ENCODE peak calls at places on chromosomes 7 and 10, in nine cellular contexts. O is left lung, L is gastrocnemius medialis, C is colonic mucosa, Y is testis, E is psoas muscle, Q is aorta, J is fibroblast of lung, A is mesendoderm. M is an unnamed sample.

GRCh38 chr7:43530553-43531410 is 52.1 kb upstream of the STK17A start:
- DNase-seq in O (no peak), L (no peak), C (no peak), Y (no peak), E (no peak), Q (no peak), J (no peak), A (no peak), M (no peak)

GRCh38 chr10:103428989-103429643 is 23.1 kb downstream of the CALHM2 start:
- DNase-seq in O (no peak), L (no peak), C (no peak), Y (no peak), E (no peak), Q (no peak), J (no peak), A (no peak), M (no peak)

GRCh38 chr10:124347956-124348355 is 70.8 kb downstream of the OAT start:
- DNase-seq in O (no peak), L (no peak), C (no peak), Y (no peak), E (no peak), Q (no peak), J (no peak), A (peak; percentile 16), M (no peak)

GRCh38 chr10:6145414-6145978 is 56.7 kb downstream of the RBM17 start:
- DNase-seq in O (no peak), L (no peak), C (peak; percentile 34), Y (no peak), E (no peak), Q (no peak), J (no peak), A (peak; percentile 42), M (no peak)

GRCh38 chr10:87585565-87586514 is 73.8 kb upstream of the PAPSS2 start:
- DNase-seq in O (no peak), L (no peak), C (peak; percentile 67), Y (no peak), E (no peak), Q (no peak), J (no peak), A (no peak), M (no peak)

GRCh38 chr7:21251166-21251806 is 176.6 kb upstream of the SP4 start:
- DNase-seq in O (no peak), L (no peak), C (peak; percentile 36), Y (no peak), E (no peak), Q (no peak), J (no peak), A (no peak), M (no peak)

GRCh38 chr7:40306025-40306424 is 171.2 kb downstream of the SUGCT start:
- DNase-seq in O (no peak), L (no peak), C (no peak), Y (no peak), E (no peak), Q (no peak), J (no peak), A (no peak), M (no peak)

GRCh38 chr10:75403144-75404022 is 1.8 kb upstream of the ZNF503 start:
- DNase-seq in O (peak; percentile 53), L (no peak), C (peak; percentile 55), Y (peak; percentile 29), E (peak; percentile 62), Q (peak; percentile 84), J (peak; percentile 35), A (peak; percentile 60), M (no peak)

GRCh38 chr10:47255866-47256265 is 44.1 kb upstream of the GDF10 start:
- DNase-seq in O (no peak), L (no peak), C (no peak), Y (no peak), E (no peak), Q (no peak), J (no peak), A (no peak), M (no peak)

GRCh38 chr10:61735879-61736278 is 73.2 kb downstream of the CABCOCO1 start:
- DNase-seq in O (no peak), L (no peak), C (no peak), Y (no peak), E (no peak), Q (no peak), J (no peak), A (no peak), M (no peak)

GRCh38 chr10:19432000-19432399 is 383.4 kb downstream of the MALRD1 start:
- DNase-seq in O (no peak), L (no peak), C (no peak), Y (no peak), E (no peak), Q (no peak), J (no peak), A (no peak), M (no peak)

GRCh38 chr10:68506406-68506805 is 20.9 kb downstream of the SLC25A16 start:
- DNase-seq in O (no peak), L (no peak), C (no peak), Y (no peak), E (no peak), Q (no peak), J (peak; percentile 8), A (no peak), M (no peak)

GRCh38 chr7:30519122-30519521 is 14.5 kb upstream of the GGCT start:
- DNase-seq in O (no peak), L (no peak), C (no peak), Y (no peak), E (no peak), Q (no peak), J (no peak), A (no peak), M (no peak)

GRCh38 chr10:12334186-12334530 is 15.2 kb upstream of the CAMK1D start:
- DNase-seq in O (no peak), L (no peak), C (no peak), Y (no peak), E (no peak), Q (peak; percentile 35), J (no peak), A (no peak), M (no peak)

GRCh38 chr10:12338981-12339380 is 10.4 kb upstream of the CAMK1D start:
- DNase-seq in O (no peak), L (no peak), C (no peak), Y (no peak), E (no peak), Q (no peak), J (no peak), A (no peak), M (no peak)

GRCh38 chr10:12340371-12340770 is 9.0 kb upstream of the CAMK1D start:
- DNase-seq in O (no peak), L (no peak), C (no peak), Y (no peak), E (no peak), Q (no peak), J (no peak), A (no peak), M (no peak)

GRCh38 chr10:12337973-12338372 is 11.4 kb upstream of the CAMK1D start:
- DNase-seq in O (no peak), L (no peak), C (no peak), Y (no peak), E (no peak), Q (no peak), J (no peak), A (no peak), M (no peak)

DNA sequence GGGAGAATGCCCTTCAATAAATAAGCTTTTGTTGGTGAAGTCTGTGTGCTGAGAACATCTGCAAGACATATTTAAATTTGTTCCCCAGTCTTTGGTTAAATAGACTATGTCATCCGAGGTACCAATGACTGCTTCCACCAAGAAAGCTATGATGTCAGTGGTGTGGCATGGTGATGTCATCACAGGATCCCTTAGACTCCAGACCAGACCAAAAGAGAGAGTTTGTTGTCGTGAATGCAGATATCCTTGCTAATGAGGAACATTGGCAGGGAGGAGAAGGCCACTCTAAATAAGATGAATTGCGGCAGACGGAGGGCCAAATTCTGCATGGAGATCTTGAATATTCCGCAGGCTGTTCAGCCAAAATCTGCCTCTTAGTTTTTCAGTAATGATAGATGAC is 11.9 kb upstream of the CAMK1D start:
- DNase-seq in O (no peak), L (no peak), C (no peak), Y (no peak), E (no peak), Q (no peak), J (peak; percentile 27), A (no peak), M (no peak)
- H3K4me1 ChIP-seq in O (peaks cover 10% of the 10 kb centered on the region), L (no peaks in the 10 kb centered on the region), C (no peaks in the 10 kb centered on the region), Y (no peaks in the 10 kb centered on the region), E (no peaks in the 10 kb centered on the region), Q (peaks cover 3% of the 10 kb centered on the region), J (peaks cover 5% of the 10 kb centered on the region), A (no peaks in the 10 kb centered on the region), M (peaks cover 14% of the 10 kb centered on the region)

GRCh38 chr10:51607436-51607835 is 92.0 kb downstream of the CSTF2T start:
- DNase-seq in O (no peak), L (no peak), C (no peak), Y (no peak), E (no peak), Q (no peak), J (no peak), A (no peak), M (no peak)
- H3K27ac ChIP-seq in O (no peak overlapping the region), L (no peak overlapping the region), C (no peak overlapping the region), Y (no peak overlapping the region), E (no peak overlapping the region), Q (no peak overlapping the region), J (no peak overlapping the region), A (no peak overlapping the region), M (no peak overlapping the region)

GRCh38 chr7:101241015-101241363 is 3.4 kb upstream of the CLDN15 start:
- DNase-seq in O (no peak), L (no peak), C (no peak), Y (no peak), E (no peak), Q (no peak), J (no peak), A (no peak), M (no peak)
- H3K4me1 ChIP-seq in O (peaks cover 8% of the 10 kb centered on the region), L (peaks cover 59% of the 10 kb centered on the region), C (peaks cover 6% of the 10 kb centered on the region), Y (peaks cover 38% of the 10 kb centered on the region), E (peaks cover 48% of the 10 kb centered on the region), Q (no peaks in the 10 kb centered on the region), J (peaks cover 14% of the 10 kb centered on the region), A (no peaks in the 10 kb centered on the region), M (peaks cover 6% of the 10 kb centered on the region)

DNA sequence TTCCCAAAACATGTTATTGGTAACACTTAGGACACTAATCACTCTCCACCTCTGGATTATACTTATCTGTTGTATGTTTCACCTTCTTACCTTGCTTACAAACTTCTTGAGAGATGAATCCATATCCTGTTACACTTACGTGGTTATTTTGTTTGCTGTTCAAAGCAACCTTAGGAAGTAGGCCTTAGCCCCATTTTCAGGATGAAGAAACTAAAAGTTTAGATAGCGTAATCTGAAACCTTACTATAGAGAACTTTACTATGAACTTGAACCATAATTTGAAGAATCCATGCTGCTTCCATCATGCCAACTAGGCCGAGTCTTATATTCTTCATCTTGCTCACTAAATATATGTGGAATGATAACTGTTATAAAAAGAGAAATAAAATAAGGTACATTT is 4.6 kb downstream of the TES start:
- DNase-seq in O (no peak), L (no peak), C (no peak), Y (no peak), E (no peak), Q (no peak), J (no peak), A (no peak), M (no peak)
- H3K27ac ChIP-seq in O (no peak overlapping the region), L (peak overlapping the region; percentile 80), C (no peak overlapping the region), Y (no peak overlapping the region), E (no peak overlapping the region), Q (peak overlapping the region; percentile 64), J (no peak overlapping the region), A (no peak overlapping the region), M (peak overlapping the region; percentile 93)

GRCh38 chr7:123772652-123773051 is 23.8 kb upstream of the WASL start:
- DNase-seq in O (no peak), L (no peak), C (no peak), Y (no peak), E (no peak), Q (no peak), J (no peak), A (no peak), M (no peak)
- H3K4me1 ChIP-seq in O (no peaks in the 10 kb centered on the region), L (no peaks in the 10 kb centered on the region), C (no peaks in the 10 kb centered on the region), Y (no peaks in the 10 kb centered on the region), E (no peaks in the 10 kb centered on the region), Q (peaks cover 3% of the 10 kb centered on the region), J (no peaks in the 10 kb centered on the region), A (no peaks in the 10 kb centered on the region), M (peaks cover 43% of the 10 kb centered on the region)